ENCODE peak calls at places on chromosomes 16 and 17, in six cellular contexts. R is vagina, B is fibroblast of the aortic adventitia, D is colonic mucosa, E is fibroblast of pulmonary artery, S is A673. F is an unnamed sample.

GRCh38 chr16:15041260-15042011 is 14.4 kb downstream of the NTAN1 start:
- DNase-seq in D (peak), R (no peak), S (no peak), B (peak), E (peak), F (peak)

GRCh38 chr16:31130899-31131298 is 4.6 kb downstream of the PRSS8 start:
- DNase-seq in R (no peak), S (no peak), D (peak), B (no peak), E (no peak), F (no peak)

GRCh38 chr17:64572682-64573154 is 65.9 kb downstream of the CEP95 start:
- DNase-seq in R (no peak), E (peak), S (peak), B (peak), D (no peak), F (peak)

GRCh38 chr17:4877089-4877488 is 22.2 kb upstream of the C17orf107 start:
- DNase-seq in E (no peak), D (no peak), S (no peak), B (peak), R (no peak), F (no peak)

GRCh38 chr17:13086142-13086769 is 68.4 kb upstream of the ELAC2 start:
- DNase-seq in B (peak), D (no peak), S (no peak), E (no peak), R (no peak), F (no peak)

GRCh38 chr16:84751947-84752346 is 52.1 kb downstream of the USP10 start:
- DNase-seq in R (no peak), E (peak), B (no peak), S (no peak), D (no peak), F (peak)

GRCh38 chr17:17091276-17091675 is 49.0 kb downstream of the MPRIP start:
- DNase-seq in B (no peak), R (no peak), E (no peak), D (no peak), S (no peak), F (no peak)

GRCh38 chr17:81712468-81713003 is 452 bp downstream of the SLC25A10 start:
- DNase-seq in R (no peak), B (no peak), S (no peak), E (peak), D (peak), F (peak)

GRCh38 chr17:36133629-36134259 is 30.1 kb downstream of the CCL4 start:
- DNase-seq in B (peak), S (peak), R (no peak), E (peak), D (peak), F (peak)

GRCh38 chr17:75652934-75653549 is 13.9 kb downstream of the RECQL5 start:
- DNase-seq in B (peak), R (no peak), S (peak), E (peak), D (no peak), F (peak)

GRCh38 chr16:46882304-46882939 is 1.7 kb upstream of the GPT2 start:
- DNase-seq in B (no peak), D (no peak), E (no peak), R (no peak), S (no peak), F (no peak)

GRCh38 chr16:84362410-84362809 is 5.9 kb upstream of the ATP2C2 start:
- DNase-seq in S (no peak), R (no peak), D (peak), B (no peak), E (no peak), F (no peak)

GRCh38 chr17:80487511-80487910 is 11.1 kb upstream of the NPTX1 start:
- DNase-seq in R (no peak), S (no peak), B (no peak), E (no peak), D (no peak), F (no peak)

GRCh38 chr17:62723842-62724241 is 84.3 kb downstream of the MARCHF10 start:
- DNase-seq in R (no peak), B (no peak), D (no peak), S (no peak), E (no peak), F (no peak)

GRCh38 chr17:63838586-63839184 is 3.8 kb downstream of the SMARCD2 start:
- DNase-seq in R (no peak), B (peak), S (peak), D (peak), E (peak), F (peak)

GRCh38 chr17:64125937-64126336 is 4.0 kb downstream of the ERN1 start:
- DNase-seq in R (no peak), E (no peak), S (no peak), B (peak), D (no peak), F (no peak)

GRCh38 chr16:87229230-87230192 is 87.7 kb downstream of the C16orf95 start:
- DNase-seq in S (no peak), D (no peak), B (no peak), E (no peak), R (no peak), F (peak)

GRCh38 chr17:8056232-8056975 is 17.5 kb downstream of the ALOX15B start:
- DNase-seq in E (peak), B (peak), R (no peak), D (peak), S (no peak), F (peak)

GRCh38 chr17:8059131-8059530 is 20.3 kb downstream of the ALOX15B start:
- DNase-seq in E (no peak), R (no peak), S (no peak), D (no peak), B (no peak), F (no peak)

GRCh38 chr17:8056976-8057625 is 18.2 kb downstream of the ALOX15B start:
- DNase-seq in B (no peak), D (no peak), R (no peak), E (no peak), S (no peak), F (no peak)

GRCh38 chr17:8055851-8056231 is 17.0 kb downstream of the ALOX15B start:
- DNase-seq in B (no peak), D (no peak), S (no peak), R (no peak), E (no peak), F (no peak)

DNA sequence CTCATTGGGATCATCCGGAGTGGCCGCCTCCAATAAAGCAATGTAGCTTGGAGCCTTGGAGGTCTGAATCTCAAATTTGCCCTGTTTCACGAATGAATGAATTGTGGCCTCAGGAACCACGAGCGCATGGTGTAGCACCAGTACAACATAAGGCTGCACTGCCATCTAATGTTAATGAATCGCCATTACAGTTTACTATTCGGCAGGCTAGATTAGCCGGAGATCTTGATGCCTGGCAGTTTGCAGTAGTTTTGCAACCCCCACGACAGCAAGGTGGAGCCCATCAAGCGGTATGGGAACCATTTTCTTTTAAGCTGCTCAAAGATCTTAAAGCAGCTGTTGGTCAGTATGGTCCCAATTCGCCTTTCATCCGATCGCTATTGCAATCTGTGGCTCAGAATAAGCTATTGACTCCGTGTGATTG is 18.8 kb downstream of the ALOX15B start:
- DNase-seq in B (peak), S (peak), D (peak), R (no peak), E (peak), F (peak)
- H3K4me3 ChIP-seq in B (no peak), S (no peak), D (no peak), R (no peak), E (no peak), F (no peak)

DNA sequence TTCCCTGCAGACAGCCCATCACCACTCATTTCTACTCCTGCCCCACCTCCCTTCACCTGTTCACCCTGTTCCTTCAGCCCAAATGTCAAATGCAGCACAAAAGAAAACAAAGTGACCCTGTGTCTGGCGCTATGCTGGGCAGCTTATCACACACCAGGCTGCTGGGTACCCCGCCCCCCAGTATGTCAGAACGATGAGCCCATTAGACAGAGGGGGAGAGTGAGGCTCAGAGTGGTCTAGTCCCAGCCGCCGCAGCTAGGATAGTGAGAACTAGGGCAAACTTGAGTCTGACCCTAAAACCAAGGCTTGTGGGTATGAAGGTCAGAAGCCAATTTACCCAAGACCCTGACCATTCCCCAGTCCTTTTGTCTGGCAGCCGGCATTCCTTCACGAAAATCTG is 4.0 kb downstream of the TNP2 start:
- DNase-seq in E (no peak), R (no peak), B (no peak), D (no peak), S (no peak), F (no peak)
- TF ChIP-seq CTCF in E (no peak), R (no peak), B (no peak), D (no peak), S (no peak), F (no peak)

DNA sequence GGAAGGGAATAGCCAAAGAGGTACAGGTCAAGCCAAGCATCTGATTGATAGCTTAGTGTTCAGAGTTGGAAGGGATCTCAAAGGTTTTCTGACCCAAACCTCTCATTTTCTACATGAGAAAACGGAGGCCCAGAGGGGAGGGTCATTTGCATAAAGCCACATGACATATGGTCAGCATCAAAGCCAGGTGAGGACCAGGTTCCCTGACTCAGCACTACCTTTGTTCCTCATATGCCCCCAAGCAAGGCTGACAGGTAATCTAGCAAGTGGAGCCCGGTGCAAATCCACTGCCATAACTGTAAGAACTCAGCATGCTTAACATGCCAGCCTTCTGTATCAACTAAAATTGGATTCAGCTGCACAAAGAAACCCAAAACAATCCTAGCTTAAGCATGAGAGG is 28.2 kb upstream of the CCL1 start:
- DNase-seq in R (no peak), S (no peak), E (no peak), D (no peak), B (no peak), F (no peak)
- H3K4me3 ChIP-seq in R (no peak), S (no peak), E (no peak), D (no peak), B (no peak), F (no peak)

GRCh38 chr17:43368740-43369506 is 29.9 kb upstream of the ARL4D start:
- DNase-seq in D (peak), E (peak), R (no peak), B (peak), S (peak), F (peak)
- TF ChIP-seq CTCF in D (no peak), E (peak), R (no peak), B (no peak), S (peak), F (peak)

GRCh38 chr16:66936889-66937554 is 1.7 kb downstream of the CES2 start:
- DNase-seq in D (no peak), S (no peak), E (no peak), R (no peak), B (no peak), F (no peak)

GRCh38 chr16:66936462-66936861 is 1.1 kb downstream of the CES2 start:
- DNase-seq in D (peak), E (no peak), B (no peak), R (no peak), S (no peak), F (no peak)

GRCh38 chr16:66935319-66936011 is at the start of gene CES2:
- DNase-seq in R (no peak), S (no peak), E (peak), D (peak), B (peak), F (peak)

GRCh38 chr16:66939366-66939765 is 4.0 kb downstream of the CES2 start:
- DNase-seq in E (no peak), R (no peak), D (no peak), B (no peak), S (no peak), F (no peak)

DNA sequence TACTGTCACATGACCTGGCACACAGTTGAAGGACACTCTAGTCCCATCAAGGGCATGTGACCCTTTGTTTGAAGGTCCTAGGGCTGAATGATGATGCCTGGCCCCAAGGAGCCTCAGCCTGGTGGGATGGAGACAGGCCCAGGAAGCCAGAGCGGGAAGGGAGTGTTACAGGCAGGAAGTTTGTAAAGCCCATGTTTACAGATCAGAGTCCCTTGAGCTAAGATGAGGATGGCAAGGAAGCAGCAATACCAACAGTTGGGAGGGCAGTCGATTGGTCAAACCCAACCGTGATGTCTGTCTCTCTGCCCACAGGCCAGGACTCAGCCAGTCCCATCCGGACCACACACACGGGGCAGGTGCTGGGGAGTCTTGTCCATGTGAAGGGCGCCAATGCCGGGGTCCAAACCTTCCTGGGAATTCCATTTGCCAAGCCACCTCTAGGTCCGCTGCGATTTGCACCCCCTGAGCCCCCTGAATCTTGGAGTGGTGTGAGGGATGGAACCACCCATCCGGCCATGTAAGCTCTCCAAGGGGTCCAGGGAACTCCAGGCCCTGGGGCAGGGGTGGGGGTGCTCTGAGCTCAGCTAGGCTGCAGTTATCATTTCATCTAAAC is 2.5 kb downstream of the CES2 start:
- DNase-seq in E (no peak), R (no peak), D (no peak), S (no peak), B (no peak), F (no peak)
- H3K4me3 ChIP-seq in E (no peak), R (no peak), D (no peak), S (no peak), B (no peak), F (no peak)

GRCh38 chr16:55499951-55500350 is 8.9 kb upstream of the LPCAT2 start:
- DNase-seq in E (peak), R (peak), B (peak), S (peak), D (peak), F (peak)
- TF ChIP-seq CTCF in E (no peak), R (no peak), B (peak), S (no peak), D (no peak), F (peak)

GRCh38 chr17:9924735-9925191 is 19.7 kb upstream of the RCVRN start:
- DNase-seq in S (peak), B (peak), E (peak), R (no peak), D (no peak), F (peak)
- H3K4me3 ChIP-seq in S (no peak), B (no peak), E (no peak), R (no peak), D (no peak), F (no peak)

GRCh38 chr17:45013021-45013997 is 38.1 kb downstream of the DCAKD start:
- DNase-seq in B (peak), D (peak), E (no peak), S (no peak), R (no peak), F (peak)

GRCh38 chr17:45019177-45019711 is 32.2 kb downstream of the DCAKD start:
- DNase-seq in R (no peak), S (peak), D (peak), E (peak), B (peak), F (peak)

GRCh38 chr17:45018514-45019176 is 32.8 kb downstream of the DCAKD start:
- DNase-seq in B (no peak), R (no peak), D (peak), S (no peak), E (no peak), F (peak)

GRCh38 chr17:45016237-45016636 is 35.2 kb downstream of the DCAKD start:
- DNase-seq in D (no peak), R (no peak), S (no peak), E (no peak), B (no peak), F (no peak)

DNA sequence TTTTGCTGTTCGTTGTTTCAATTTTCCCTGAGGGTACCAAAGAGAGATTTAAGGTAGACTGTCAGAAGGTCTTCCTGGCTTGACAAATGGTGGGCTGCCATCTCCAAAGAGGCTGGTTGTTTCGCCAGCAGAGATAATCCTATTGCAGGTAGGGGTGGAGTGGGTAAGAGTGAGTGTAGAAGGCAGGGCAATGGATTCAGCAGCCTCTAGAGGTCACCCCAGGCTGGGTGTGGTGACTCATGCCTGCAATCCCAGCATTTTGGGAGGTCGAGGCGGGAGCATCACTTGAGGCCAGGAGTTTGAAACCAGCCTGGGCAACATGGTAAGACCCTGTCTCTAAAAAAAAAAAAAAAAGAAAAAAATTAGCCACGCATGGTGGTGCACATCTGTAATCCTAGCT is 34.6 kb downstream of the DCAKD start:
- DNase-seq in E (no peak), S (no peak), B (no peak), D (no peak), R (no peak), F (no peak)
- TF ChIP-seq CTCF in E (peak), S (peak), B (peak), D (no peak), R (no peak), F (peak)

DNA sequence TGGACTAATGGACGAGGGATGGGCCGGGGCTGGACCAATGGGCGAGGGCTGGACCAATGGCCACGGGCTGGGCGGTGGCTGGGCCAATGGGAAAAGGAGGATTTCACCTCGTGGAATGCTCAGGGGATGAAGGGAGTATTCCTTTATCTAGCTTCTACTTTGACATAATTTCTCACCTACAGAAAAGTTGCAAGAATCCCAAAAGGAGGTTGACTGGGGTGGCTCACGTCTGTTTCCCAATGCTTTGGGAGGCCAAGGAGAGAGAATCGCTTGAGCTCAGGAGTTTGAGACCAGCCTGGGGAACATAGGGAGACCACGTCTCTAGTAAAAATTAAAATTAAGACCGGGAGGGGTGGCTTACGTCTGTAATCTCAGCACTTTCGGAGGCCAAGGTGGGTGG is 5.7 kb upstream of the FLYWCH1 start:
- DNase-seq in D (no peak), B (no peak), S (no peak), E (no peak), R (no peak), F (no peak)
- H3K4me3 ChIP-seq in D (no peak), B (no peak), S (no peak), E (no peak), R (no peak), F (no peak)